ENCODE peak calls at places on chromosomes 11 and 22, in eight cellular contexts. One of them, this sample, is unnamed.
A peak's percentile ranks its signal among the peaks of the same experiment; 100 is the strongest.

GRCh38 chr11:82988936-82989627 is 82.6 kb downstream of the RAB30 start:
- DNase-seq in pancreas: no peak
- DNase-seq in heart right ventricle: no peak
- DNase-seq in BE2C: no peak
- DNase-seq in uterus: no peak
- DNase-seq in AG04450: no peak
- DNase-seq in neuronal stem cell: no peak
- DNase-seq in suprapubic skin: no peak
- DNase-seq in this sample: no peak

GRCh38 chr11:32210601-32211000 is 119.7 kb downstream of the RCN1 start:
- DNase-seq in suprapubic skin: no peak
- DNase-seq in uterus: no peak
- DNase-seq in heart right ventricle: no peak
- DNase-seq in pancreas: no peak
- DNase-seq in AG04450: no peak
- DNase-seq in BE2C: peak; percentile 14
- DNase-seq in neuronal stem cell: no peak
- DNase-seq in this sample: no peak

GRCh38 chr11:35529971-35530495 is 4.6 kb upstream of the PAMR1 start:
- DNase-seq in uterus: peak; percentile 45
- DNase-seq in pancreas: no peak
- DNase-seq in BE2C: peak; percentile 65
- DNase-seq in AG04450: peak; percentile 92
- DNase-seq in suprapubic skin: no peak
- DNase-seq in neuronal stem cell: no peak
- DNase-seq in heart right ventricle: peak; percentile 30
- DNase-seq in this sample: no peak

GRCh38 chr11:48063424-48063978 is 83.1 kb downstream of the PTPRJ start:
- DNase-seq in pancreas: no peak
- DNase-seq in neuronal stem cell: no peak
- DNase-seq in AG04450: peak; percentile 97
- DNase-seq in suprapubic skin: no peak
- DNase-seq in BE2C: no peak
- DNase-seq in heart right ventricle: no peak
- DNase-seq in uterus: peak; percentile 28
- DNase-seq in this sample: no peak

GRCh38 chr22:44024288-44024908 is at the start of gene PARVB:
- DNase-seq in uterus: peak; percentile 26
- DNase-seq in pancreas: peak; percentile 29
- DNase-seq in suprapubic skin: peak; percentile 69
- DNase-seq in BE2C: peak; percentile 45
- DNase-seq in neuronal stem cell: no peak
- DNase-seq in heart right ventricle: peak; percentile 59
- DNase-seq in AG04450: no peak
- DNase-seq in this sample: no peak

GRCh38 chr11:96284401-96284800 is 58.6 kb downstream of the MAML2 start:
- DNase-seq in AG04450: no peak
- DNase-seq in uterus: no peak
- DNase-seq in pancreas: no peak
- DNase-seq in BE2C: no peak
- DNase-seq in suprapubic skin: no peak
- DNase-seq in heart right ventricle: no peak
- DNase-seq in neuronal stem cell: no peak
- DNase-seq in this sample: no peak

GRCh38 chr22:37752189-37753061 is 55.3 kb upstream of the GCAT start:
- DNase-seq in BE2C: peak; percentile 93
- DNase-seq in neuronal stem cell: peak; percentile 30
- DNase-seq in suprapubic skin: peak; percentile 96
- DNase-seq in uterus: peak; percentile 86
- DNase-seq in pancreas: peak; percentile 95
- DNase-seq in AG04450: peak; percentile 47
- DNase-seq in heart right ventricle: peak; percentile 94
- DNase-seq in this sample: no peak

GRCh38 chr11:64356498-64357411 is 2.2 kb upstream of the RPS6KA4 start:
- DNase-seq in uterus: no peak
- DNase-seq in BE2C: peak; percentile 62
- DNase-seq in heart right ventricle: no peak
- DNase-seq in neuronal stem cell: peak; percentile 62
- DNase-seq in suprapubic skin: peak; percentile 65
- DNase-seq in AG04450: no peak
- DNase-seq in pancreas: peak; percentile 68
- DNase-seq in this sample: no peak

GRCh38 chr11:19306570-19306969 is 65.8 kb upstream of the E2F8 start:
- DNase-seq in uterus: no peak
- DNase-seq in suprapubic skin: no peak
- DNase-seq in BE2C: no peak
- DNase-seq in neuronal stem cell: no peak
- DNase-seq in AG04450: no peak
- DNase-seq in pancreas: no peak
- DNase-seq in heart right ventricle: no peak
- DNase-seq in this sample: no peak

GRCh38 chr11:60310407-60310998 is 16.6 kb upstream of the MS4A6E start:
- DNase-seq in heart right ventricle: no peak
- DNase-seq in neuronal stem cell: no peak
- DNase-seq in AG04450: no peak
- DNase-seq in pancreas: no peak
- DNase-seq in BE2C: no peak
- DNase-seq in suprapubic skin: no peak
- DNase-seq in uterus: no peak
- DNase-seq in this sample: no peak

GRCh38 chr11:1368216-1368615 is 21.5 kb upstream of the BRSK2 start:
- DNase-seq in AG04450: no peak
- DNase-seq in neuronal stem cell: no peak
- DNase-seq in heart right ventricle: no peak
- DNase-seq in BE2C: no peak
- DNase-seq in pancreas: no peak
- DNase-seq in suprapubic skin: no peak
- DNase-seq in uterus: no peak
- DNase-seq in this sample: no peak

GRCh38 chr22:47392729-47393128 is 630.3 kb downstream of the TBC1D22A start:
- DNase-seq in uterus: no peak
- DNase-seq in neuronal stem cell: no peak
- DNase-seq in pancreas: no peak
- DNase-seq in BE2C: no peak
- DNase-seq in AG04450: no peak
- DNase-seq in suprapubic skin: no peak
- DNase-seq in heart right ventricle: no peak
- DNase-seq in this sample: no peak
- H3K9me3 ChIP-seq in uterus: no peaks in the 10 kb centered on the region
- H3K9me3 ChIP-seq in neuronal stem cell: peaks cover 93% of the 10 kb centered on the region
- H3K9me3 ChIP-seq in pancreas: no peaks in the 10 kb centered on the region
- H3K9me3 ChIP-seq in BE2C: no peaks in the 10 kb centered on the region
- H3K9me3 ChIP-seq in AG04450: peaks cover 13% of the 10 kb centered on the region
- H3K9me3 ChIP-seq in suprapubic skin: no peaks in the 10 kb centered on the region
- H3K9me3 ChIP-seq in heart right ventricle: no peaks in the 10 kb centered on the region
- H3K9me3 ChIP-seq in this sample: no peaks in the 10 kb centered on the region

DNA sequence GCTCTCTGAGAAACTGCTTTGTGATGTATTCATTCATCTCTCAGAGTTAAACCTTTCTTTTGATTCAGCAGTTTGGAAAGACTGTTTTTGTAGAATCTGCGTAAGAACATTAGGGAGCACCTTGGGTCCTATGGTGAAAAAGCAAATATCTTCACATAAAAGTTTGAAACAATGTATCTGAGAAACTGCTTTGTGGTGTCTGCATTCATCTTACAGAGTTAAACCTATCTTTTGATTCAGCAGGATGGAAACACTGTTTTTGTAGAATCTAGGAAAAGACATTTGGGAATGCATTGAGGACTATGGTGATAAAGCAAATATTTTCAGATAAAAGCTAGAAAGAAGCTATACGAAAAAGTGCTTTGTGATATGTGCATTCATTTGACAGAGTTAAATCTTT is 361.3 kb downstream of the OR4C45 start:
- DNase-seq in suprapubic skin: no peak
- DNase-seq in heart right ventricle: no peak
- DNase-seq in uterus: no peak
- DNase-seq in neuronal stem cell: no peak
- DNase-seq in pancreas: no peak
- DNase-seq in BE2C: no peak
- DNase-seq in AG04450: no peak
- DNase-seq in this sample: no peak
- H3K9me3 ChIP-seq in suprapubic skin: peaks cover 49% of the 10 kb centered on the region
- H3K9me3 ChIP-seq in heart right ventricle: peaks cover 100% of the 10 kb centered on the region
- H3K9me3 ChIP-seq in uterus: peaks cover 24% of the 10 kb centered on the region
- H3K9me3 ChIP-seq in neuronal stem cell: peaks cover 4% of the 10 kb centered on the region
- H3K9me3 ChIP-seq in pancreas: no peaks in the 10 kb centered on the region
- H3K9me3 ChIP-seq in BE2C: no peaks in the 10 kb centered on the region
- H3K9me3 ChIP-seq in AG04450: no peaks in the 10 kb centered on the region
- H3K9me3 ChIP-seq in this sample: peaks cover 9% of the 10 kb centered on the region

DNA sequence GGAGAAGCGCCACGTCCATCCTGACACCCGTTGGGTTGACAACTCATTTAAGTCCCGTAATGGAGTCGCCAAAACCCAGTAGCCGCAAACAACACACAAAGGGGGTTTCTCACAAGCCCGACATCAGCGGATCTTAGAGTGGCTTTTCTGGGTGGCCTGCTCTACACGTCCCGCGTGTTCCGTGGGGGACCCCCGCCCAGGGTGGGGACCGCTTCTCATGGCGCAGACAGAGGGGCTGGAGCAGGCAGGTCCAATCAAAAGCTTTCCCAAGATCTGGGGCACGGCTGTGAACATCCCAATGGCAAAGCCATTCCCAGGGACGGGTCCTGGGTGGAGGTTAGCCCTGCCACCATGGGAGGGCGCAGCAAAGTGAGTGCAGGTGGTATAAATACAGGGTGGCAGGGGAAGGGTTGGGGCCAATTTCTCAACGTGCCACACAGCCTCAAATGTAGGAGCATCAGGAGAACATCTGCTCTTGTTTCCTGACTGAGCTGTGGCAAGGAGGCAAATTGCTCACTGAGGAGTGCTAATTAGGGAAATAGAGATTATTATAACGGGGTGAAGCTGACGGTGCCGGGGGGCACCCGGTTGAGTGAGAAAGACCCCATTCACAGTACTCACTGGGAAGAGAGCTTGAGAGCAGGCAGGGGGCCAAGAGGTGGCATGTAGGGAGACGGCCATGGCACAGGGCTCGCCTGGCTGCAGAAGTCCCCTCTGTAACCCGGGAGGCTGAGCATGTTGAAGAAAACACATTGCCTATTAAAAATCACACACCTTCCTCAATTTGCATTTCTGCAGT is 1447.2 kb downstream of the TBC1D22A start:
- DNase-seq in pancreas: no peak
- DNase-seq in AG04450: no peak
- DNase-seq in uterus: no peak
- DNase-seq in BE2C: no peak
- DNase-seq in neuronal stem cell: no peak
- DNase-seq in suprapubic skin: no peak
- DNase-seq in heart right ventricle: no peak
- DNase-seq in this sample: no peak
- H3K9me3 ChIP-seq in pancreas: no peaks in the 10 kb centered on the region
- H3K9me3 ChIP-seq in AG04450: peaks cover 87% of the 10 kb centered on the region
- H3K9me3 ChIP-seq in uterus: no peaks in the 10 kb centered on the region
- H3K9me3 ChIP-seq in BE2C: peaks cover 6% of the 10 kb centered on the region
- H3K9me3 ChIP-seq in neuronal stem cell: peaks cover 1% of the 10 kb centered on the region
- H3K9me3 ChIP-seq in suprapubic skin: no peaks in the 10 kb centered on the region
- H3K9me3 ChIP-seq in heart right ventricle: no peaks in the 10 kb centered on the region
- H3K9me3 ChIP-seq in this sample: no peaks in the 10 kb centered on the region

DNA sequence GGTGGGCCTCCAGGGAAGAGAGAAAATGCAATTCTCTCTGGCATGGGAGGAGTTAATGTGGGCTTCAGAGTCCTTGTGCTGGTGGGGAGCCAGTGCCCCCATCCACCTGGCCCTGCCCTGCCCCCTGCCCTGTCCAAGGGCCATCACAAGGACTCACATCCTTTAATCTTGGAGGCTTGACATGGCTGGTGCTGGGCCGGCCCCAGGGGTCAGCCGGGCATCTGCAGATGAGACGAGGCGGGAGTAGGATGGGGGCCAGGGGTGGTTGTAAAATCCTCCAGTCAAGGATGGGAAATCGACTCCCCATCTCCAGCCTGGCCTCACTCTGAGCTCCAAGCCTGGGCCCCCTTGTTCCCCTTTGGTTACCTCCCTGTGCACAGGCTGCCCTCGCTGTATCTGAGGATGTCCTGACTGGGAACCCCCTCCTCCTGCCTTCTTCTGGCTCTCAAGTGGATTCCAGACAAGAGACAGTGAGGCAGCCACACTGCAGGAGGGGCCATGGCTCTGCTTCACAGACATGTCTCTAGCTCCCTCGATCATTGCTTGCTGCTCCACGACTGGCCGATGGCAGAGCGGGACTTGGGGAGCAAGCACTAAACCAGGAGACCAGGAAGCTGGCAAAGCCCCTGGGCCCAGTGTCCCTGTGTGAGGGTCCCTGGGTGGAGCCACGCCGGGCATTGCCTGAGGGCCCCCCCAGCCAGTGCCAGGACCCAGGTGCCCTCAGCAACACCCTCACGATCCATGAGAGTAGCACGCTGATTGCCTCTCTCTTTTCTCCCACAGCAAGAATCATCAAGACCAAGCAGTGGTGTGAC is 1120.5 kb downstream of the BRD1 start:
- DNase-seq in uterus: no peak
- DNase-seq in neuronal stem cell: no peak
- DNase-seq in pancreas: no peak
- DNase-seq in heart right ventricle: no peak
- DNase-seq in suprapubic skin: peak; percentile 49
- DNase-seq in AG04450: no peak
- DNase-seq in BE2C: no peak
- DNase-seq in this sample: no peak
- H3K9me3 ChIP-seq in uterus: no peaks in the 10 kb centered on the region
- H3K9me3 ChIP-seq in neuronal stem cell: peaks cover 2% of the 10 kb centered on the region
- H3K9me3 ChIP-seq in pancreas: no peaks in the 10 kb centered on the region
- H3K9me3 ChIP-seq in heart right ventricle: no peaks in the 10 kb centered on the region
- H3K9me3 ChIP-seq in suprapubic skin: no peaks in the 10 kb centered on the region
- H3K9me3 ChIP-seq in AG04450: peaks cover 97% of the 10 kb centered on the region
- H3K9me3 ChIP-seq in BE2C: no peaks in the 10 kb centered on the region
- H3K9me3 ChIP-seq in this sample: no peaks in the 10 kb centered on the region

GRCh38 chr22:49095366-49095765 is 732.3 kb downstream of the BRD1 start:
- DNase-seq in pancreas: no peak
- DNase-seq in neuronal stem cell: no peak
- DNase-seq in uterus: no peak
- DNase-seq in suprapubic skin: no peak
- DNase-seq in AG04450: no peak
- DNase-seq in heart right ventricle: no peak
- DNase-seq in BE2C: no peak
- DNase-seq in this sample: no peak
- H3K9me3 ChIP-seq in pancreas: no peaks in the 10 kb centered on the region
- H3K9me3 ChIP-seq in neuronal stem cell: peaks cover 4% of the 10 kb centered on the region
- H3K9me3 ChIP-seq in uterus: no peaks in the 10 kb centered on the region
- H3K9me3 ChIP-seq in suprapubic skin: no peaks in the 10 kb centered on the region
- H3K9me3 ChIP-seq in AG04450: peaks cover 87% of the 10 kb centered on the region
- H3K9me3 ChIP-seq in heart right ventricle: no peaks in the 10 kb centered on the region
- H3K9me3 ChIP-seq in BE2C: no peaks in the 10 kb centered on the region
- H3K9me3 ChIP-seq in this sample: no peaks in the 10 kb centered on the region

This sample was measured in T-helper 17 cell.